ENCODE peak calls at places on chromosomes 16 and 17, in five cellular contexts. T, K, N, H and Z are unnamed samples.

GRCh38 chr17:60416368-60416925 is 5.8 kb upstream of the CHCT1 start:
- DNase-seq in K (no peak), N (no peak), T (no peak), H (no peak), Z (no peak)

GRCh38 chr17:48052956-48053757 is 5.0 kb downstream of the NFE2L1 start:
- DNase-seq in K (peak; percentile 22), N (no peak), H (no peak), T (no peak), Z (peak; percentile 79)

GRCh38 chr17:31722251-31723056 is 136.6 kb downstream of the COPRS start:
- DNase-seq in H (no peak), N (no peak), T (no peak), K (no peak), Z (no peak)

GRCh38 chr16:69709456-69710084 is 16.8 kb downstream of the NQO1 start:
- DNase-seq in H (peak; percentile 77), K (no peak), N (no peak), T (peak; percentile 32), Z (peak; percentile 88)

GRCh38 chr17:79871131-79871530 is 31.9 kb upstream of the CBX4 start:
- DNase-seq in H (no peak), T (no peak), K (no peak), N (no peak), Z (no peak)

GRCh38 chr17:81287741-81288430 is 7.2 kb downstream of the SLC38A10 start:
- DNase-seq in N (no peak), T (no peak), H (no peak), K (no peak), Z (no peak)

GRCh38 chr17:74937064-74938051 is 1.7 kb downstream of the OTOP3 start:
- DNase-seq in K (no peak), T (no peak), N (no peak), H (peak; percentile 71), Z (peak; percentile 56)

GRCh38 chr16:11824362-11824761 is 27.0 kb downstream of the RSL1D1 start:
- DNase-seq in T (no peak), K (no peak), H (no peak), N (no peak), Z (peak; percentile 23)

GRCh38 chr17:40557531-40558299 is 7.6 kb downstream of the CCR7 start:
- DNase-seq in K (peak; percentile 20), H (no peak), N (no peak), T (no peak), Z (no peak)

GRCh38 chr17:47733047-47733413 is at the start of gene TBX21:
- DNase-seq in K (peak; percentile 92), T (no peak), N (peak; percentile 93), H (peak; percentile 95), Z (peak; percentile 93)

GRCh38 chr17:27546624-27547300 is 84.2 kb upstream of the LGALS9 start:
- DNase-seq in K (no peak), N (peak; percentile 35), T (no peak), H (no peak), Z (no peak)

GRCh38 chr16:27769561-27770222 is 219.7 kb downstream of the KATNIP start:
- DNase-seq in K (no peak), N (no peak), H (no peak), T (no peak), Z (no peak)

GRCh38 chr16:89409161-89409711 is 81.1 kb downstream of the ANKRD11 start:
- DNase-seq in T (no peak), K (peak; percentile 70), N (peak; percentile 66), H (no peak), Z (no peak)

GRCh38 chr17:72969293-72969692 is 123.2 kb downstream of the SLC39A11 start:
- DNase-seq in K (no peak), N (no peak), H (no peak), T (no peak), Z (no peak)

GRCh38 chr16:71345031-71345430 is 13.5 kb upstream of the CALB2 start:
- DNase-seq in H (peak; percentile 62), K (no peak), N (no peak), T (no peak), Z (no peak)

GRCh38 chr16:50539822-50540710 is 8.1 kb upstream of the NKD1 start:
- DNase-seq in H (peak; percentile 72), K (no peak), N (no peak), T (no peak), Z (peak; percentile 20)

GRCh38 chr17:19744922-19745757 is 3.0 kb downstream of the ALDH3A1 start:
- DNase-seq in H (peak; percentile 95), K (peak; percentile 94), T (no peak), N (peak; percentile 82), Z (peak; percentile 85)

GRCh38 chr17:78315355-78316114 is 44.3 kb downstream of the SOCS3 start:
- DNase-seq in K (peak; percentile 87), H (no peak), T (peak; percentile 91), N (peak; percentile 68), Z (no peak)

GRCh38 chr17:58643147-58643546 is 48.7 kb downstream of the TEX14 start:
- DNase-seq in T (peak; percentile 68), N (no peak), H (no peak), K (no peak), Z (no peak)

GRCh38 chr17:45791935-45792334 is 7.8 kb downstream of the CRHR1 start:
- DNase-seq in K (no peak), N (no peak), T (no peak), H (no peak), Z (no peak)

GRCh38 chr16:81616321-81617020 is 162.6 kb upstream of the PLCG2 start:
- DNase-seq in N (peak; percentile 83), H (peak; percentile 35), T (no peak), K (peak; percentile 90), Z (no peak)

GRCh38 chr17:51238253-51238887 is 21.5 kb downstream of the MBTD1 start:
- DNase-seq in K (no peak), H (no peak), T (no peak), N (no peak), Z (no peak)

GRCh38 chr17:47707056-47707791 is 13.3 kb downstream of the TBKBP1 start:
- DNase-seq in H (no peak), N (no peak), K (peak; percentile 5), T (no peak), Z (peak; percentile 68)

GRCh38 chr16:86457621-86458456 is 52.5 kb upstream of the FOXF1 start:
- DNase-seq in K (no peak), H (no peak), N (no peak), T (peak; percentile 15), Z (no peak)

GRCh38 chr16:87233928-87234327 is 83.3 kb downstream of the C16orf95 start:
- DNase-seq in H (peak; percentile 37), K (no peak), N (no peak), T (no peak), Z (peak; percentile 11)